ENCODE peak calls at places on chromosomes 5 and 9, in nine cellular contexts. H is Peyer's patch, Y is RWPE2, R is WERI-Rb-1, L is pancreas, I is fibroblast of lung, V is cardiac muscle cell, G is tibial nerve, P is PC-3. D is an unnamed sample.
A peak's percentile ranks its signal among the peaks of the same experiment; 100 is the strongest.

GRCh38 chr5:155193018-155193417 is 179.5 kb downstream of the KIF4B start:
- DNase-seq in G (no peak), V (no peak), R (no peak), I (no peak), P (peak; percentile 2), Y (no peak), H (no peak), L (no peak), D (no peak)

GRCh38 chr9:120408680-120409258 is 171.2 kb downstream of the CDK5RAP2 start:
- DNase-seq in R (no peak), Y (no peak), I (no peak), G (no peak), V (no peak), L (no peak), P (no peak), H (no peak), D (no peak)

GRCh38 chr5:59039003-59039295 is 456.1 kb downstream of the RAB3C start:
- DNase-seq in P (no peak), I (no peak), R (peak; percentile 45), Y (peak; percentile 55), L (no peak), G (no peak), H (no peak), V (no peak), D (no peak)

GRCh38 chr9:120294003-120294402 is 286.0 kb downstream of the CDK5RAP2 start:
- DNase-seq in H (no peak), I (no peak), R (no peak), Y (no peak), V (no peak), P (no peak), G (no peak), L (no peak), D (no peak)

GRCh38 chr5:159393854-159394274 is 63.6 kb upstream of the IL12B start:
- DNase-seq in L (no peak), P (no peak), H (no peak), G (no peak), R (peak; percentile 16), I (no peak), Y (no peak), V (no peak), D (no peak)

GRCh38 chr5:2569201-2569600 is 182.3 kb downstream of the IRX2 start:
- DNase-seq in G (no peak), Y (no peak), I (no peak), V (no peak), R (peak; percentile 82), H (no peak), P (no peak), L (no peak), D (no peak)

GRCh38 chr9:71506821-71507220 is 261.5 kb downstream of the CEMIP2 start:
- DNase-seq in G (no peak), H (peak; percentile 66), Y (no peak), R (no peak), P (peak; percentile 66), L (no peak), V (peak; percentile 52), I (peak; percentile 12), D (no peak)

GRCh38 chr5:125756456-125756855 is 666.8 kb upstream of the GRAMD2B start:
- DNase-seq in Y (no peak), H (no peak), I (peak; percentile 60), L (no peak), P (no peak), V (peak; percentile 63), R (no peak), G (no peak), D (no peak)

GRCh38 chr9:95103385-95104087 is 214.0 kb downstream of the FANCC start:
- DNase-seq in G (no peak), L (no peak), P (no peak), R (peak; percentile 53), V (peak; percentile 20), H (no peak), Y (no peak), I (peak; percentile 33), D (no peak)
- TF ChIP-seq CTCF in G (peak; percentile 30), L (no peak), P (no peak), R (peak; percentile 74), V (peak; percentile 19), H (no peak), Y (no peak), I (peak; percentile 30), D (no peak)

GRCh38 chr5:178590924-178591423 is 781 bp upstream of the COL23A1 start:
- DNase-seq in I (peak; percentile 6), P (no peak), Y (no peak), G (no peak), L (no peak), V (no peak), R (no peak), H (no peak), D (no peak)
- H3K4me3 ChIP-seq in I (no peak overlapping the region), P (peak overlapping the region; percentile 47), Y (no peak overlapping the region), G (no peak overlapping the region), L (no peak overlapping the region), V (no peak overlapping the region), R (no peak overlapping the region), H (no peak overlapping the region), D (no peak overlapping the region)

DNA sequence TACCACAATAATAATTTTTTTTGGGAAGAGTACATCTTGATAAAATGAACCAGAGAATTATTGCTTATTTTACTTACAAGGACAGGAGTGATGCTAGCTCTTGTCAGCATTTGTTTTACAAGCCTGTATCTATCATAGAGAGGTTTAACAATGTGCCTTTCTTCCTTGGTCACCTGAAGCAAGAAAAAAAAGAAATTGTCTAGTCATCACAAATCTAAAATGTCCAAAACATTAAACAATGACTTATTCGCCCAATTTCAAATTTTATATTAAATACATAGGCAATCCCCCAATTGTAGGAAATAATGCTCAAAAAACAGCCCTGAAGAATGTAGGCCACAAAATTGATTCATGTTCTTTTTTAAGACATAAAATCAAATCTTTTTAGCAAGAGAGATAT is 56.6 kb downstream of the PKD2L2 start:
- DNase-seq in P (no peak), V (no peak), L (no peak), H (no peak), G (no peak), I (no peak), Y (no peak), R (no peak), D (no peak)
- H3K27me3 ChIP-seq in P (no peaks in the 10 kb centered on the region), V (no peaks in the 10 kb centered on the region), L (no peaks in the 10 kb centered on the region), H (no peaks in the 10 kb centered on the region), G (no peaks in the 10 kb centered on the region), I (no peaks in the 10 kb centered on the region), Y (no peaks in the 10 kb centered on the region), R (no peaks in the 10 kb centered on the region), D (no peaks in the 10 kb centered on the region)

DNA sequence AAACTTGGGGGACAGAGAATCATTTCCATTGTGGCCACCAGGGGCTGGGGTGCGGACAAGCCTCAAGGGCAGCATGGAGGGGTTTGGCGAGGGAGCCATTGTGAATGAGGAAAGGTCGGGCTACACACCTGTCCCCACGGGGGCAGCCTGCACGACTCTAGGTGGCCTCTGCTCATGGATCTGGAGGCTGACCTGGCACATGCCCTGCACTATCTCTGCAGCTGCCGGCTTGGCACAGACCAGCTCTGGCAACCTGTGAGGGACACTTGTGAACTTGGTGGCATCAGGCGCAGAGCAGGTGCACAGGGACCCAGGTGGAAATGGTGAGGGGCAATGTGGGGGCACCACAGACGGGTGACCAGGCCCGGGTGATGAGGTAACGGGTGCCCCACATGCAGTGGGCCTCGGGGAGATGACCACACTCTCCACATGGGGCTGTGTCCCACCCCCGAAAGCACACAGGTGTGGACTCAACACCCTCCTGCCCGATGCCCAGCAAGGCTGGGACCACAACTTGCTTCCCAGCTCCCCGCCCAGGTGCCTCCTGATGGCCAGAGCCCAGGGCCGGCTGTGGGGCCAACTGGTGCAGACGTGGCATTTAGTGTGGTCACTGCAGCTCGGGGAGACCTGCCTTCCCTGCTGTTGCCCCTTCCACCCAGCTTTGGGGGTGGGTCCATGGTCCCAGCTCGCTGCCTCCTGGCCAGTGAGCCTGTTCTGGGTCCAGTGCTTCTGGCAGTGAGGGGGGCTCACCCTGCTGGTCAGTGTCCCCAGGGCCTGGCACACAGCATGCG is 60.9 kb upstream of the UBAC1 start:
- DNase-seq in Y (peak; percentile 64), V (no peak), G (no peak), L (no peak), I (no peak), R (no peak), H (no peak), P (no peak), D (no peak)
- TF ChIP-seq CTCF in Y (no peak), V (no peak), G (no peak), L (no peak), I (no peak), R (peak; percentile 10), H (no peak), P (peak; percentile 11), D (no peak)

GRCh38 chr5:17217421-17218352 is at the start of gene BASP1:
- DNase-seq in R (peak; percentile 83), V (peak; percentile 91), I (peak; percentile 82), P (peak; percentile 83), L (peak; percentile 19), H (peak; percentile 90), G (peak; percentile 57), Y (peak; percentile 92), D (peak; percentile 79)

GRCh38 chr5:17216974-17217325 is 481 bp upstream of the BASP1 start:
- DNase-seq in Y (peak; percentile 73), L (no peak), I (peak; percentile 70), H (peak; percentile 61), R (peak; percentile 56), V (peak; percentile 75), G (no peak), P (peak; percentile 48), D (peak; percentile 44)

GRCh38 chr5:17218353-17219005 is 1.0 kb downstream of the BASP1 start:
- DNase-seq in L (no peak), P (peak; percentile 63), R (no peak), I (peak; percentile 66), Y (peak; percentile 72), V (peak; percentile 86), G (no peak), H (peak; percentile 55), D (peak; percentile 51)

GRCh38 chr5:17219006-17219422 is 1.6 kb downstream of the BASP1 start:
- DNase-seq in Y (peak; percentile 72), G (no peak), V (peak; percentile 28), R (no peak), H (peak; percentile 54), P (peak; percentile 70), I (no peak), L (no peak), D (no peak)

GRCh38 chr5:17219431-17219830 is 2.0 kb downstream of the BASP1 start:
- DNase-seq in L (no peak), I (no peak), G (no peak), H (no peak), Y (no peak), R (no peak), V (no peak), P (no peak), D (no peak)
- H3K4me3 ChIP-seq in L (no peak overlapping the region), I (peak overlapping the region; percentile 89), G (no peak overlapping the region), H (peak overlapping the region; percentile 94), Y (peak overlapping the region; percentile 100), R (no peak overlapping the region), V (peak overlapping the region; percentile 80), P (peak overlapping the region; percentile 83), D (peak overlapping the region; percentile 36)

GRCh38 chr9:126631254-126631653 is 17.5 kb downstream of the LMX1B start:
- DNase-seq in P (no peak), I (no peak), R (peak; percentile 54), L (no peak), Y (no peak), G (no peak), H (no peak), V (peak; percentile 17), D (no peak)
- H3K27me3 ChIP-seq in P (peaks cover 3% of the 10 kb centered on the region), I (peaks cover 17% of the 10 kb centered on the region), R (peaks cover 14% of the 10 kb centered on the region), L (peaks cover 6% of the 10 kb centered on the region), Y (peaks cover 37% of the 10 kb centered on the region), G (no peaks in the 10 kb centered on the region), H (peaks cover 43% of the 10 kb centered on the region), V (peaks cover 100% of the 10 kb centered on the region), D (peaks cover 46% of the 10 kb centered on the region)

D was measured in dorsolateral prefrontal cortex.